ENCODE peak calls at places on chromosome 5, in five cellular contexts. G is H1, J is IMR-90, S is mesendoderm, R is neuronal stem cell. K is an unnamed sample.

GRCh38 chr5:35242695-35243258 is 12.5 kb upstream of the PRLR start:
- DNase-seq in G (no peak), J (no peak), R (no peak), S (no peak), K (no peak)

GRCh38 chr5:55541056-55541635 is 6.4 kb upstream of the PLPP1 start:
- DNase-seq in S (no peak), G (no peak), R (no peak), J (no peak), K (no peak)

GRCh38 chr5:132813599-132814440 is 718 bp downstream of the SOWAHA start:
- DNase-seq in R (no peak), S (peak), G (no peak), J (no peak), K (peak)

GRCh38 chr5:110054240-110054639 is 364.5 kb downstream of the MAN2A1 start:
- DNase-seq in R (no peak), S (peak), J (peak), G (no peak), K (peak)

GRCh38 chr5:64654184-64654938 is 35.9 kb upstream of the SHISAL2B start:
- DNase-seq in G (no peak), S (no peak), J (no peak), R (no peak), K (no peak)

GRCh38 chr5:160197341-160198147 is 31.8 kb upstream of the FABP6 start:
- DNase-seq in R (no peak), G (no peak), S (peak), J (peak), K (peak)

GRCh38 chr5:111530298-111530740 is 18.0 kb upstream of the STARD4 start:
- DNase-seq in G (no peak), J (peak), S (peak), R (no peak), K (peak)

GRCh38 chr5:115379622-115380344 is 83.3 kb upstream of the CCDC112 start:
- DNase-seq in G (no peak), J (no peak), S (no peak), R (no peak), K (no peak)

GRCh38 chr5:34436761-34437501 is 219.2 kb upstream of the RAI14 start:
- DNase-seq in R (no peak), J (peak), G (no peak), S (no peak), K (peak)

GRCh38 chr5:152246401-152246800 is 158.7 kb downstream of the NMUR2 start:
- DNase-seq in S (peak), J (peak), R (peak), G (no peak), K (peak)

GRCh38 chr5:30436718-30437117 is 756.8 kb upstream of the CDH6 start:
- DNase-seq in G (no peak), R (no peak), S (no peak), J (no peak), K (no peak)

GRCh38 chr5:180161420-180162303 is 47.3 kb downstream of the RASGEF1C start:
- DNase-seq in G (no peak), S (peak), R (no peak), J (no peak), K (no peak)

DNA sequence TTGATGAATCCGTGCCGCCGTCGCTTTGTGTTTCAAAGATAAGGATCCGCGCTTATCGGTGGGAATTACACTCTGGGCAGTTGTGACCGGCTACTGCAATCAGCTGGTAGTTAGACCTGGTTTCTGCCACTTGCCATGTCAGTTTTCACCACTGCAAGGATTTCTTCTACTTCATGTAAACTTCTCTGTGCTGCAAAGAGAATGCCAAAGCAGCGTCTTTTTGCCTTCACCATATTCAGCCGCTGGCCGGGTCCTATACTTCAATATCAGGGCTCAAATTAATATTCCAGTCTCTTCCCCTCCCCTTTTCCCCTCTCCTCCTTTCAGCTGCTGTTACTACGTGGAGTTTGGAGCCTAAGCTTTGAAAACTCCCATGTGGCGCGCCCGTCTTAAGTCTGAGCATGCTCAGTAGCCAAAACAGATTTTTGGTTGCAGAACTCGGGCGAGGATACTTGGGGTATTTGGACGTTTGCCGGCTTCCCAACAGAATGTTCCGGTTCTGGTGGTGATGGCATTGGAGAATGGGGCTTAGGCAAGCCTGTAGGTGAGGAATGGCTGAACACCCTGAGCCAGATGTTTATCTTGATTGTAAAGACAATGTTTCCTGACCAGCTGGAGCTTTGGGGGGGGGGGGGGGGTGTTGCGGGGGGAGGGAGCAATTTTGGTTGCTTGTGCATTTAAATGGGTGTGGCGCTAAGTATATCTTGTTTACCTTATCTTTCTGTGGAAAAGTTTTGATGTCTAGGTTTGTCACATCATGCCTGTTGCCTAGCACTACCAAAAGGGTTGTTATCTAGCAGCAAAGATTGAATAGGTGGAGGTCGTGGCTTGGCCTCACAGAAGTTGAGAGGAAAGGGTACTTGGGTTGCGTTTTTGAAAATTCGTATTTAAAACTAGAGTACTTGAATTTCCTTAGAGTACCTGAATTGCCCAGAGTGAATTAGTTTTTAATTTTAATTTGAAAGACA is 1.1 kb downstream of the SMAD5 start:
- DNase-seq in G (no peak), J (peak), S (peak), R (peak), K (peak)
- H3K18ac ChIP-seq in G (no peak), J (no peak), S (peak), R (no peak), K (peak)

GRCh38 chr5:140363631-140364471 is 3.9 kb downstream of the SLC4A9 start:
- DNase-seq in S (no peak), J (no peak), R (no peak), G (no peak), K (no peak)

GRCh38 chr5:140360681-140361479 is 886 bp downstream of the SLC4A9 start:
- DNase-seq in J (no peak), R (no peak), G (no peak), S (no peak), K (no peak)

GRCh38 chr5:140361901-140362300 is 1.9 kb downstream of the SLC4A9 start:
- DNase-seq in G (no peak), J (no peak), S (no peak), R (no peak), K (no peak)

GRCh38 chr5:140362875-140363630 is 3.1 kb downstream of the SLC4A9 start:
- DNase-seq in G (no peak), R (peak), J (peak), S (peak), K (peak)

GRCh38 chr5:140362311-140362710 is 2.3 kb downstream of the SLC4A9 start:
- DNase-seq in G (no peak), S (no peak), J (no peak), R (no peak), K (no peak)
- H2BK15ac ChIP-seq in G (peak), S (no peak), J (no peak), R (no peak), K (no peak)

DNA sequence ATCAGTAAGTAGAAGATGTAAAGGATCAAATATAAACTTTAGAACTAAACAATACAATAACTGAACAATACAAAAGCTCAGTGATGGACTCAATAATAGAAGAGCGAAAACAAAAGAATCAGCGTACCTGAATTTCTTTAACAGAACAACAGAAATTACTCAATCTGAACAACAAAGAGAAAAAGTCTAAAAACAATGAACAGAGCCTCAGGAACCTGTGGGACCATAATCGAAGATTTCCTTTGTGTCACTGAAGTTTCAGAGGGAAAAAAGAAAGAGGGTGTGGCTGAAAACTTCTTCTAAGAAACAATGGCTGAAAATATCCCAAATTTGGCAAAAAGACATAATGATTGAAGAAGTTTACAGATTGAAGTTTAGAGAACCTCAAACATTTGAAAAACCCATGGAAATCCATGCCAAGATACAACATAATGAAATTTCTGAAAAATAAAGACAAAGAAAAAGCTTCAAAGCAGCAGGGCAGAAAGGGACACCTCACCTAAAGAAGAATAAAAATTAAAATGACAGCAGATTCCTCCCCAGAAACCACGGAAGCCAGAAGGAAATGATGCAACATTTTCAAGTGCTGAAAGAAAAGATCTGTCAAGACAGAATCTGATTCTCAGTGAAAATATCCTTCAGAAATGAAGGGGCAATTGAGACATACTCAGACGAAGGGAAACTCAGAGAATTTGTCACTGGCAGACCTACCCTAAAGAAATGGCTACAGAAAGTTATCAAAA is 288.8 kb downstream of the ARL15 start:
- DNase-seq in J (peak), S (no peak), G (no peak), R (no peak), K (peak)
- H3K4me3 ChIP-seq in J (no peak), S (no peak), G (no peak), R (no peak), K (no peak)

GRCh38 chr5:150637245-150638052 is 3.0 kb upstream of the SYNPO start:
- DNase-seq in G (no peak), S (peak), R (no peak), J (peak), K (peak)

GRCh38 chr5:150639751-150640150 is 709 bp upstream of the SYNPO start:
- DNase-seq in S (no peak), G (no peak), J (no peak), R (no peak), K (no peak)

GRCh38 chr5:150638053-150638444 is 2.4 kb upstream of the SYNPO start:
- DNase-seq in R (no peak), S (no peak), G (no peak), J (no peak), K (no peak)

GRCh38 chr5:150639317-150639738 is 1.1 kb upstream of the SYNPO start:
- DNase-seq in J (no peak), G (no peak), R (no peak), S (no peak), K (no peak)

DNA sequence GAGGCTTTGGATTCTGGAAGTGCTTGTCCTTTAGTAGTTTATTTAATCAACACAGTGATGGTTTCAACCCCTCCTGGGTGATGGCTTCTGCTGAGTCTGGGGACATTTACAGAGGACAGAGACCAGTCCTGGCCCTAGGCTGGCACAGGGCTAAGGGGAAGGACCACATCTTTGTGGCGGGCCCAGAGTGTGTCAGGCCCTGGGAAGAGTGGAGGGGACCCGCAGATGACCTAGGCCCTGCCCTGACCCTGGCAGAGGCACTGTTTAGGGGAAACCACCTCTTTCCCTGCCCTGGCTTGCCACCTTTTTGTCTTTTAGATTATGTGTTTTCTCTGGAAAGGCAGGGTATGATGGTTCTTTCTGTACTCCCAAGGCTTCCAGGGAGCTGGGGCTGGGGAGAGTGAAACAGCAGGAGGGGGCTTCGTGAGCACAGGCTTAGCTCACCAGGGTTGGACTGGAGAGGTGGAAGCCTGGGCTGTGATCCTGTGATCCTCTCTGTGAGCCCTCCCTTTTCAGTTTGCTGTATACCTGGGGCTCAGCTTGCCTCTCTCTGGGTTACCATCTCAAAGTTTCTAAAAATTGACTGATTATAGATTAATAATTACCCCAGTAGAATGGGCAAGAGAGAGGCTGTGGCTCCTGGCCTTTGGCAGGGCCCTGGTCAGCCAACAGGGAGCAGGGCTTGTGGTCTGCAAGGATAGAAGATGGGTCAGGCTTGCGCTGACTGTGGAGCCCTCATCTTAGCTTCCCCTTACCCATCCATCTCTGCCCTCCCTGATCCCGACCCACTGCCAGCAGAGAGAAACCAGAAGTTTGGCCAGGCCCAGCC is 1.8 kb upstream of the SYNPO start:
- DNase-seq in G (no peak), R (no peak), S (no peak), J (no peak), K (no peak)
- H3K18ac ChIP-seq in G (peak), R (peak), S (peak), J (peak), K (peak)

DNA sequence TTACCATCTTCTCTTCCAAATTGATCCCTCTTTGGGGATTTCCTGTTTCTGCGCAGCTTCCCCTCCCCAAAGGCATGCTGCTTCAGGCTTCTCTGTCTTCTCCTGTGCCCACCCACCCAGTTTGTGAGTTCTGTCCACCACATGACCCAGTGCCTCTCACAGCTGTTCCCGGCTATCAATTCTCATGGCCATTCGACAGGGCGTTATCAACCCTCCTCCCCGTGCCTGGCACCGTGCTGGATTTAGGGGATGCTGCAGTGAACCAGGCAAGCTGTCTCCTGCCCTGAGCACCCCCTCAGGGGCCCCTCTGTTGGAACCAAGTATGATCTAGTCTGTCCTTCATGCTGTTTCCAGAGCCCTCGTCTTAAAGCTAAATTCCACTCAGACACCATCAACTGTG is 38.7 kb downstream of the COL23A1 start:
- DNase-seq in R (no peak), G (no peak), J (no peak), S (no peak), K (no peak)
- H2BK15ac ChIP-seq in R (no peak), G (no peak), J (no peak), S (no peak), K (no peak)

GRCh38 chr5:171806976-171807823 is 21.6 kb downstream of the SMIM23 start:
- DNase-seq in S (no peak), G (no peak), J (peak), R (no peak), K (no peak)
- H3K4me3 ChIP-seq in S (no peak), G (no peak), J (no peak), R (no peak), K (no peak)

K was measured in mesenchymal stem cell.